ENCODE peak calls at places on chromosomes 13 and 19, in nine cellular contexts. A, H, P, Z, B, L, M, K and X are unnamed samples.

GRCh38 chr19:5228932-5229777 is 111.5 kb downstream of the PTPRS start:
- DNase-seq in A (no peak), H (peak), P (no peak), Z (peak), B (no peak), L (no peak), M (peak), K (no peak), X (no peak)

GRCh38 chr19:31626941-31627340 is 277.7 kb upstream of the TSHZ3 start:
- DNase-seq in A (no peak), H (no peak), P (no peak), Z (no peak), B (no peak), L (no peak), M (no peak), K (no peak), X (no peak)

GRCh38 chr19:49104229-49104864 is 9.8 kb upstream of the LIN7B start:
- DNase-seq in A (no peak), H (no peak), P (no peak), Z (no peak), B (no peak), L (no peak), M (no peak), K (no peak), X (no peak)

GRCh38 chr13:75723927-75724326 is 87.8 kb downstream of the LMO7 start:
- DNase-seq in A (no peak), H (no peak), P (no peak), Z (no peak), B (no peak), L (no peak), M (no peak), K (no peak), X (no peak)

GRCh38 chr19:44061038-44061437 is 9.2 kb downstream of the ZNF223 start:
- DNase-seq in A (no peak), H (no peak), P (no peak), Z (no peak), B (no peak), L (no peak), M (no peak), K (no peak), X (no peak)

GRCh38 chr13:30081331-30081730 is 226.0 kb downstream of the KATNAL1 start:
- DNase-seq in A (no peak), H (no peak), P (no peak), Z (no peak), B (no peak), L (no peak), M (no peak), K (no peak), X (no peak)

GRCh38 chr19:50328257-50329145 is 676 bp downstream of the KCNC3 start:
- DNase-seq in A (no peak), H (no peak), P (peak), Z (peak), B (peak), L (no peak), M (no peak), K (peak), X (no peak)

GRCh38 chr13:42753697-42754096 is 27.7 kb upstream of the FAM216B start:
- DNase-seq in A (no peak), H (no peak), P (peak), Z (no peak), B (no peak), L (no peak), M (no peak), K (no peak), X (no peak)

GRCh38 chr13:73898276-73898675 is 235.9 kb downstream of the KLF12 start:
- DNase-seq in A (no peak), H (no peak), P (no peak), Z (no peak), B (no peak), L (no peak), M (no peak), K (no peak), X (no peak)

GRCh38 chr13:76331948-76332712 is 554.1 kb downstream of the KCTD12 start:
- DNase-seq in A (peak), H (no peak), P (peak), Z (no peak), B (no peak), L (no peak), M (no peak), K (no peak), X (no peak)

GRCh38 chr13:47890146-47890814 is 110.8 kb downstream of the SUCLA2 start:
- DNase-seq in A (no peak), H (no peak), P (peak), Z (no peak), B (no peak), L (no peak), M (no peak), K (no peak), X (no peak)

GRCh38 chr13:30739646-30740642 is 4.6 kb downstream of the ALOX5AP start:
- DNase-seq in A (peak), H (no peak), P (peak), Z (no peak), B (no peak), L (no peak), M (peak), K (peak), X (peak)

GRCh38 chr13:31518666-31519065 is 220.7 kb upstream of the RXFP2 start:
- DNase-seq in A (no peak), H (no peak), P (no peak), Z (no peak), B (no peak), L (no peak), M (no peak), K (no peak), X (no peak)